ENCODE peak calls at places on chromosomes 3 and 15, in ten cellular contexts. K is body of pancreas, J is ovary, Q is Peyer's patch, O is HCT116, S is activated B cell treated with CpG ODN at 0.5 μM for 24 hours, U is fibroblast of villous mesenchyme, X is H9, V is heart left ventricle, Z is cardiac muscle cell. W is an unnamed sample.

GRCh38 chr3:46527239-46527638 is 29.5 kb downstream of the RTP3 start:
- DNase-seq in V (no peak), X (no peak), U (no peak), Z (no peak), S (no peak), Q (no peak), O (no peak), J (no peak), K (no peak), W (no peak)

GRCh38 chr3:142239421-142239820 is 14.0 kb upstream of the GK5 start:
- DNase-seq in U (peak; percentile 55), O (no peak), X (no peak), Q (no peak), S (no peak), J (no peak), Z (peak; percentile 61), K (no peak), V (no peak), W (no peak)

GRCh38 chr3:149479621-149480325 is 5.3 kb downstream of the TM4SF4 start:
- DNase-seq in Q (no peak), J (no peak), X (no peak), Z (peak; percentile 72), V (peak; percentile 30), S (no peak), O (no peak), U (peak; percentile 32), K (no peak), W (no peak)

GRCh38 chr3:71601811-71602210 is 18.3 kb upstream of the FOXP1 start:
- DNase-seq in X (no peak), V (no peak), O (no peak), U (no peak), Q (no peak), Z (peak; percentile 58), S (no peak), J (no peak), K (no peak), W (no peak)

GRCh38 chr3:61681636-61682035 is 120.3 kb downstream of the PTPRG start:
- DNase-seq in O (no peak), X (no peak), K (no peak), S (no peak), U (no peak), V (no peak), Q (no peak), Z (no peak), J (no peak), W (no peak)

GRCh38 chr3:1561397-1561796 is 468.6 kb downstream of the CNTN6 start:
- DNase-seq in Q (no peak), U (no peak), O (no peak), S (no peak), Z (no peak), V (no peak), X (no peak), J (no peak), K (no peak), W (no peak)

GRCh38 chr3:181457756-181458155 is 254.0 kb upstream of the SOX2 start:
- DNase-seq in S (no peak), U (no peak), K (no peak), Q (no peak), O (no peak), J (no peak), X (no peak), Z (no peak), V (no peak), W (no peak)

GRCh38 chr3:94272030-94272429 is 209.2 kb downstream of the NSUN3 start:
- DNase-seq in Q (no peak), V (no peak), Z (no peak), K (no peak), X (no peak), J (no peak), U (peak; percentile 2), S (no peak), O (no peak), W (no peak)

GRCh38 chr15:49038382-49038781 is 7.9 kb downstream of the SECISBP2L start:
- DNase-seq in Z (peak; percentile 28), Q (no peak), O (no peak), J (no peak), V (no peak), S (no peak), U (peak; percentile 28), X (no peak), K (no peak), W (no peak)

GRCh38 chr3:119145500-119146167 is at the start of gene TEX55:
- DNase-seq in O (peak; percentile 10), X (peak; percentile 65), Z (peak; percentile 72), K (no peak), S (no peak), Q (no peak), U (peak; percentile 54), J (no peak), V (peak; percentile 22), W (peak; percentile 63)

GRCh38 chr3:24846286-24846860 is 351.7 kb upstream of the THRB start:
- DNase-seq in J (no peak), K (no peak), S (no peak), Z (no peak), U (no peak), V (no peak), O (no peak), X (no peak), Q (no peak), W (no peak)

GRCh38 chr15:76994001-76994400 is 925 bp upstream of the PSTPIP1 start:
- DNase-seq in X (no peak), U (peak; percentile 18), V (no peak), S (peak; percentile 12), J (no peak), Z (no peak), Q (no peak), K (no peak), O (no peak), W (no peak)

GRCh38 chr15:67013696-67014095 is 51.7 kb upstream of the SMAD3 start:
- DNase-seq in Z (peak; percentile 72), J (no peak), S (no peak), K (no peak), Q (no peak), O (no peak), X (peak; percentile 85), U (no peak), V (peak; percentile 74), W (no peak)

DNA sequence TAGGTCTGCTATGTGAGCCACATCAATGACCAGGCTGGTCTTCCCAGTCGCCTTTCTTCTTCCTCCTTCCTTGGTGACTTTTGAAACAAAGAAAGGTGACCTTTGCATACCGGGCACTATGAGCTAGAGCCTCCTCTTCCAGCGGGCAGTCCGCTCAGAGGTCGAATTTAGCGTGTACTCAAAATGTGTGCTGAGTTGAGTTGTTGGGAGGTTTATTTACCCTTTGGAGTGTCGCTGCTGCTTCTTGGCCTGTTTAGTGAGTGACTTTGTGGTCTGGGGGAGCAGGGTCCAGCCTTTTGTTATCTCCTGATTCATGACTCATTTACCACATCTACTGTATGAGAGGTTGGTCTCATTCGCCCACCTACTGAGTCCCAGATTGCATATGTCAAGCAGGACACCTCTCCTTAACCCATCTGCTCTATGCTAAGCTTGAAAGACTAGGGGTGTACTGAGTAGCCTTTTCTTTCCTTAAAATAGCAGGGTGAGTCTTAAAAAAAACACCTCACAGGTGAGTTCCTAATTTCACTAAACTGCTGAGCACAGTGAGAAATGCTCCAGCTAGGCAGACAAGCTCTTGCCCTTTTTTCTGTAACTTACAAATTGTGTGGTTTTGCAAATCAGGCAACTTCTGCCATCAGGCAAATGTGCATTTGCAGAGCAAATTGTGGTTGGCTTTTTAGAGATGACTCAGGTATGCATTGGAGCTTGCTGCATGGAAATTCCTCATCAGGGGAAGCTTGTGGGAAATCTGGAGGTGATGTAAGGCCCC is 3.2 kb upstream of the SIAH2 start:
- DNase-seq in O (no peak), S (no peak), V (no peak), Q (peak; percentile 33), Z (peak; percentile 51), K (no peak), U (no peak), X (no peak), J (no peak), W (peak; percentile 42)
- TF ChIP-seq CTCF in O (no peak), S (no peak), V (no peak), Q (no peak), Z (no peak), K (no peak), U (no peak), X (no peak), J (no peak), W (no peak)

GRCh38 chr3:31295150-31295765 is 237.5 kb upstream of the STT3B start:
- DNase-seq in S (no peak), Z (no peak), K (no peak), U (peak; percentile 10), Q (no peak), O (no peak), X (no peak), J (no peak), V (no peak), W (no peak)
- TF ChIP-seq CTCF in S (no peak), Z (no peak), K (no peak), U (no peak), Q (no peak), O (no peak), X (no peak), J (no peak), V (no peak), W (no peak)

DNA sequence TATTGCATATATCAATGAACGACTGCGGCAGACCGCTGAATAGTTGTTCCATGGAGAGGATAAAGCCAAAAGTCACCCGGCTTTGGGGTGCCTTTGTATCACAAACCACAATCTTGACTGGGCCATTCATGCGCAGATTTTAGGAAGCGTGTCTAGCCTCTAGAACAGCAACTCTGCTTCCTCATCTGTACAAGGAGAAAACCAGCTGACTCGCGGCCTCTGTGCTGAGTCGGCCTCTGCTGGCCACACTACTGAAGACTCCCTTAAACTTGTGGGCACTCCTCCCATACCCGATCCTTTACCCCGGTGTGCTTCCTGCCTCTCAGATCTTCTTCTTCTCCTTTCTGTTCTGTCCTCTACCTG is 872 bp downstream of the DLEC1 start:
- DNase-seq in O (no peak), S (peak; percentile 35), J (peak; percentile 58), K (no peak), V (no peak), U (peak; percentile 52), Z (peak; percentile 54), Q (peak; percentile 80), X (peak; percentile 66), W (peak; percentile 56)
- TF ChIP-seq CTCF in O (no peak), S (no peak), J (no peak), K (no peak), V (peak; percentile 22), U (peak; percentile 44), Z (peak; percentile 31), Q (peak; percentile 16), X (no peak), W (peak; percentile 45)

GRCh38 chr3:76026379-76026778 is 241.0 kb upstream of the ZNF717 start:
- DNase-seq in U (no peak), K (no peak), Q (no peak), Z (no peak), V (no peak), X (no peak), J (no peak), S (no peak), O (no peak), W (no peak)

GRCh38 chr3:76024640-76025039 is 239.3 kb upstream of the ZNF717 start:
- DNase-seq in K (no peak), Z (peak; percentile 6), J (no peak), Q (no peak), O (no peak), X (no peak), S (no peak), V (no peak), U (peak; percentile 7), W (no peak)

GRCh38 chr3:76025561-76025960 is 240.2 kb upstream of the ZNF717 start:
- DNase-seq in Z (no peak), V (no peak), Q (no peak), K (no peak), X (no peak), S (no peak), J (no peak), O (no peak), U (no peak), W (no peak)

GRCh38 chr3:76021376-76021775 is 236.0 kb upstream of the ZNF717 start:
- DNase-seq in X (no peak), V (no peak), Z (no peak), O (no peak), U (no peak), J (no peak), K (no peak), S (no peak), Q (no peak), W (no peak)
- TF ChIP-seq CTCF in X (no peak), V (no peak), Z (no peak), O (no peak), U (no peak), J (no peak), K (no peak), S (no peak), Q (no peak), W (no peak)